ENCODE peak calls at places on chromosomes 16 and 17, in five cellular contexts. A is AG04450; N is left ventricle myocardium inferior; U is brain microvascular endothelial cell; R is CD4-positive, alpha-beta T cell. L is an unnamed sample.
A peak's percentile ranks its signal among the peaks of the same experiment; 100 is the strongest.

GRCh38 chr17:72171703-72172670 is 51.2 kb downstream of the SOX9 start:
- DNase-seq in A (no peak), N (no peak), U (no peak), R (no peak), L (no peak)

GRCh38 chr16:27481282-27481934 is 68.3 kb downstream of the GTF3C1 start:
- DNase-seq in A (no peak), N (no peak), U (no peak), R (no peak), L (no peak)

GRCh38 chr16:29729116-29729521 is 16.7 kb downstream of the C16orf54 start:
- DNase-seq in A (peak; percentile 4), N (no peak), U (peak; percentile 31), R (no peak), L (no peak)

GRCh38 chr17:10733666-10734065 is 3.8 kb upstream of the TMEM220 start:
- DNase-seq in A (no peak), N (no peak), U (no peak), R (no peak), L (no peak)

GRCh38 chr16:88406096-88407041 is 23.6 kb downstream of the ZNF469 start:
- DNase-seq in A (no peak), N (no peak), U (no peak), R (no peak), L (no peak)

GRCh38 chr17:17774009-17774881 is 62.5 kb downstream of the SREBF1 start:
- DNase-seq in A (no peak), N (peak; percentile 34), U (no peak), R (no peak), L (no peak)

GRCh38 chr16:79110242-79110641 is 490.3 kb downstream of the MAF start:
- DNase-seq in A (no peak), N (no peak), U (no peak), R (no peak), L (no peak)

GRCh38 chr16:53695070-53695469 is 8.6 kb downstream of the RPGRIP1L start:
- DNase-seq in A (peak; percentile 42), N (no peak), U (peak; percentile 68), R (no peak), L (no peak)

GRCh38 chr17:59858167-59858790 is 34.5 kb downstream of the TUBD1 start:
- DNase-seq in A (no peak), N (no peak), U (no peak), R (no peak), L (no peak)

GRCh38 chr16:11560701-11561439 is 25.8 kb downstream of the LITAF start:
- DNase-seq in A (no peak), N (no peak), U (no peak), R (peak; percentile 62), L (peak; percentile 87)

GRCh38 chr17:82118815-82119380 is 20.9 kb upstream of the FASN start:
- DNase-seq in A (no peak), N (no peak), U (no peak), R (no peak), L (no peak)

GRCh38 chr17:68694791-68695485 is 93.8 kb upstream of the FAM20A start:
- DNase-seq in A (no peak), N (no peak), U (no peak), R (no peak), L (no peak)

GRCh38 chr17:6066183-6066948 is 3.8 kb upstream of the WSCD1 start:
- DNase-seq in A (no peak), N (no peak), U (no peak), R (no peak), L (no peak)

GRCh38 chr17:68646626-68647526 is 45.7 kb upstream of the FAM20A start:
- DNase-seq in A (no peak), N (no peak), U (no peak), R (no peak), L (no peak)

GRCh38 chr16:61014869-61015268 is 1021.4 kb downstream of the CDH8 start:
- DNase-seq in A (no peak), N (no peak), U (no peak), R (no peak), L (no peak)

GRCh38 chr17:73203135-73203787 is 10.4 kb downstream of the COG1 start:
- DNase-seq in A (no peak), N (no peak), U (no peak), R (no peak), L (peak; percentile 36)

GRCh38 chr16:78976212-78976611 is 624.3 kb downstream of the MAF start:
- DNase-seq in A (no peak), N (no peak), U (no peak), R (no peak), L (no peak)

GRCh38 chr16:49466881-49467280 is 93.3 kb downstream of the C16orf78 start:
- DNase-seq in A (no peak), N (no peak), U (no peak), R (no peak), L (no peak)

GRCh38 chr17:36818134-36818825 is 119.0 kb upstream of the LHX1 start:
- DNase-seq in A (no peak), N (no peak), U (no peak), R (no peak), L (no peak)

DNA sequence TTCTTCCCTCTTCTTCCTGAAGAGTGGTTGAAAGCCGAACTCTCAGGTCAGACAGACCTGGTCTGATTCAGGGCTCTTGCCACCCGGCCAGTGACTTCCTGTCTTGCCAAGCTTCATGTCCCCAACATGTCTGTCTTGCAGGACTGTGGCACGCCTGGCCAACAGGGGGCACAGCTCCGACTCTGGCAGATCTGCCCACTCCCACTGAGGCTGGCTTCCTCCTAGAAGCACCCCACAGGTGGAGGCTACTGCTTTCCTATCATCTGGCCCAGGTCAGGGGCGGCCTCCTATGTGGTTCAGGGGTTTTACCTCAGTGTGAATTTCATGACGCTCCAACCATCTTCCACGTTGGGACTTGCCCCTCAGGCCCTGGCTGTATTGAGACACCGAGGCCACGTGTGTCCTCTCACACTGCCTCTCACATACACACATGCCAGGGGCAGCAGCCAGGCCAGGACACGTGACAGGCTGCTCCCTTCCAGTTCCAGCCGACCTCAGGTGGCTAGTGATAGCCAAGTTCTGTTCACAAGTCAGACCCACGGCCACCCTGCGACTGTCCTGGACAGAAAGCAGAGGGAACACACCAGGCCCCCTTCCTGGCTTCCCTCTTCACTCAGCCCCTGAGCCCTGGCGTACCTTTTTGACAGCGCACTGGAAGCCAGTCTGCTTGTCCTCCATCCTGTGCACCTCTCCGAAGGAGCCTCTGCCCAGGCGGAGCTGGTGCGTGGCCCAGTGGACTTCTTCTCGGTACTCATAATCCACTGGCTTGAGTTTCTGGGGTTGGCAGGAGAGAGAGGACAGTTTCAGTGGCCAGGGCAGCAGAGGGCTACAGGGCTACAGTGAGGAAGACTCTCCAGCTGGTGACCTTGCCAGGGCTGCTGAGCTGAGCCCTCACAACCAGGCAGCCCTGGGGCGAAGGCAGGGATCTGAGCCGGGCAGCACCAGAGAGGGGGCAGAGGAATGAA is 22.6 kb upstream of the SPATA32 start:
- DNase-seq in A (no peak), N (peak; percentile 75), U (no peak), R (peak; percentile 48), L (peak; percentile 65)
- TF ChIP-seq CTCF in A (peak; percentile 19), N (peak; percentile 33), U (peak; percentile 61), R (no peak), L (no peak)

DNA sequence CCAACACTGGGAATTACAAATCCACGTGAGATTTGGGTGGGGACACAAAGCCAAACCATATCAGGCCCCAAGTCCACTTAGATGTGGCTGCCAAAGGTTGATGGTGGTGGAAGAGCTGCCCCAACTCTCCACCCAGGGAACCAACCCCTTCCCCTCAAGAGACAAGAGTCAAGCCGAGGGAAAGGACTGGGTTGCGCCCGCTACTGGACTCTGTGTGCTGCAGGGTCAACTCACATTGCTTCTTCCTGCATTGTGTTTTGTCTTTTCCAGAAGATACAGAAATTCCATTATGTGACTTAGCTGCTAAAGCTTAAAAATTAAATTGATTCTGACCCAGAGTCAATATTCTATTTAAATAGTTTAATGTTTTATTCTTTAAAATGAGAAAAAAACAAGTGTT is 58.5 kb downstream of the ADAMTS18 start:
- DNase-seq in A (no peak), N (no peak), U (no peak), R (no peak), L (peak; percentile 36)
- TF ChIP-seq CTCF in A (no peak), N (no peak), U (peak; percentile 25), R (no peak), L (no peak)

DNA sequence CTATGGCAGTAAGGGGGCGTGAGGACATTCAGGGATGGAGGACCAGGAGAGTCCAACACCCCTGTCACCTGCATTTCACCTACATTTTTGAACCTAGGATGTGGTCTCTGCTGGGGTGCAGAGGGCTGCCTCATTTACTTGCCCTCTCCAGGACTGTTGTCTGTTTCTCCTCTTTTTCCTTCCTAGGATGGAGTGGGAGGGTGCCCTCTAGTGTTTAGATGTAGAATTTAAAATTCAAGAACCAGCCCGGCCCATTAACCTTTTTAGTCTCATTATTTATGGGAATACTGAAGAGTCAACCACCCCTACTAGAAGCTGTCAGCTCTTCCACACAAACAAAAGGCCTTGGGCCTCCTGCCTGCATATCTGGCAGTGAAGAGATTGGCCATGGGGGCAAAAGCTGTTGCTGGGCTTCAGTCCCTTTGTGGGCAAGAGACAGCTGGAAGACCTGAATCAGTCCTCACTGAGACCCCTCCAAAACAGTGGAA is 2.5 kb upstream of the STARD3 start:
- DNase-seq in A (no peak), N (no peak), U (peak; percentile 28), R (no peak), L (no peak)
- TF ChIP-seq CTCF in A (peak; percentile 77), N (peak; percentile 78), U (peak; percentile 68), R (peak; percentile 83), L (peak; percentile 92)

GRCh38 chr16:67013238-67013822 is 15.6 kb upstream of the CBFB start:
- DNase-seq in A (no peak), N (no peak), U (no peak), R (no peak), L (no peak)
- TF ChIP-seq CTCF in A (no peak), N (no peak), U (no peak), R (no peak), L (no peak)

GRCh38 chr17:80294210-80294609 is 33.6 kb downstream of the RNF213 start:
- DNase-seq in A (no peak), N (no peak), U (no peak), R (no peak), L (no peak)
- TF ChIP-seq CTCF in A (no peak), N (no peak), U (no peak), R (no peak), L (no peak)

GRCh38 chr16:90077757-90078593 is 844 bp upstream of the PRDM7 start:
- DNase-seq in A (no peak), N (no peak), U (no peak), R (peak; percentile 23), L (peak; percentile 59)
- TF ChIP-seq CTCF in A (no peak), N (no peak), U (peak; percentile 13), R (peak; percentile 27), L (peak; percentile 45)

GRCh38 chr17:69913241-69914015 is 161.6 kb upstream of the KCNJ16 start:
- DNase-seq in A (no peak), N (no peak), U (no peak), R (no peak), L (no peak)
- TF ChIP-seq CTCF in A (no peak), N (no peak), U (no peak), R (no peak), L (no peak)

DNA sequence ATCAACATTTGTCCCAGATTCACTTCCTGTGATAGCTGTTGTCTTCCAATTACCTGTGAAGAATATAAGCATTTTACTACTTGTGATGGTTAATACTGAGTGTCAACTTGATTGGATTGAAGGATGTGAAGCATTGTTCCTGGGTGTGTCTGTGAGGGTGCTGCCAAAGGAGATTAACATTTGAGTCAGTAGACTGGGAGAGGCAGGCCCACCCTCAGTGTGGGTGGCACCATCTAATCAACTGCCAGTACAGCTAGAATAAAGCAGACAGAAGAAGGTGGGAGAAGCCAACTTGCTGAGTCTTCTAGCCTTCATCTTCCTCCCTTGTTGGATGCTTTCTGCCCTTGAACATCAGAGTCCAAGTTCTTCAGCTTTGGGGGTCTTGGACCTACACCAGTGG is 660.4 kb upstream of the GOT2 start:
- DNase-seq in A (no peak), N (no peak), U (no peak), R (no peak), L (no peak)
- TF ChIP-seq CTCF in A (no peak), N (no peak), U (no peak), R (no peak), L (no peak)